ENCODE peak calls at places on chromosome 16, in nine cellular contexts. C is transverse colon, F is K562, P is GM23338, W is fibroblast of lung, Z is left lung, V is tibial artery, Q is right lobe of liver, X is hepatocyte. B is an unnamed sample. For H3K27me3, the result is how much of the 10 kb centered on the place peaks cover.

GRCh38 chr16:3983081-3983520 is 102.6 kb upstream of the CREBBP start:
- DNase-seq in C (peak), F (peak), P (peak), W (peak), Z (no peak), V (peak), Q (peak), X (peak), B (peak)

GRCh38 chr16:630815-631405 is at the start of gene WFIKKN1:
- DNase-seq in C (no peak), F (peak), P (peak), W (no peak), Z (peak), V (no peak), Q (peak), X (no peak), B (peak)

GRCh38 chr16:75003931-75004330 is 5.1 kb downstream of the ZNRF1 start:
- DNase-seq in C (no peak), F (no peak), P (no peak), W (no peak), Z (no peak), V (no peak), Q (no peak), X (no peak), B (no peak)

GRCh38 chr16:67882374-67883145 is 2.1 kb upstream of the NRN1L start:
- DNase-seq in C (no peak), F (no peak), P (no peak), W (peak), Z (no peak), V (no peak), Q (peak), X (no peak), B (no peak)

GRCh38 chr16:18933501-18933900 is 7.3 kb upstream of the SMG1 start:
- DNase-seq in C (no peak), F (no peak), P (no peak), W (no peak), Z (no peak), V (no peak), Q (no peak), X (no peak), B (peak)

GRCh38 chr16:1105888-1106620 is 10.0 kb upstream of the C1QTNF8 start:
- DNase-seq in C (peak), F (peak), P (peak), W (peak), Z (no peak), V (peak), Q (peak), X (peak), B (peak)

GRCh38 chr16:50300942-50301625 is 34.7 kb downstream of the ADCY7 start:
- DNase-seq in C (no peak), F (no peak), P (no peak), W (peak), Z (peak), V (peak), Q (peak), X (no peak), B (no peak)

GRCh38 chr16:69606985-69607384 is 41.2 kb downstream of the NFAT5 start:
- DNase-seq in C (no peak), F (no peak), P (no peak), W (no peak), Z (no peak), V (no peak), Q (no peak), X (no peak), B (no peak)

GRCh38 chr16:14640538-14640937 is 7.8 kb downstream of the BFAR start:
- DNase-seq in C (peak), F (no peak), P (no peak), W (no peak), Z (no peak), V (no peak), Q (no peak), X (no peak), B (no peak)

GRCh38 chr16:68444058-68444657 is 4.2 kb downstream of the SMPD3 start:
- DNase-seq in C (peak), F (peak), P (peak), W (peak), Z (no peak), V (no peak), Q (no peak), X (peak), B (peak)

GRCh38 chr16:30741461-30741914 is 6.7 kb upstream of the PHKG2 start:
- DNase-seq in C (peak), F (no peak), P (peak), W (peak), Z (no peak), V (peak), Q (peak), X (peak), B (peak)

GRCh38 chr16:57766714-57767348 is 31.3 kb downstream of the KATNB1 start:
- DNase-seq in C (no peak), F (no peak), P (no peak), W (no peak), Z (peak), V (no peak), Q (no peak), X (no peak), B (no peak)

GRCh38 chr16:79997257-79997656 is 396.7 kb upstream of the MAF start:
- DNase-seq in C (no peak), F (peak), P (peak), W (peak), Z (no peak), V (no peak), Q (no peak), X (no peak), B (peak)

GRCh38 chr16:14641877-14642276 is 9.1 kb downstream of the BFAR start:
- DNase-seq in C (no peak), F (peak), P (peak), W (no peak), Z (no peak), V (no peak), Q (no peak), X (no peak), B (peak)

GRCh38 chr16:20216818-20217217 is 110.5 kb downstream of the GP2 start:
- DNase-seq in C (no peak), F (no peak), P (peak), W (no peak), Z (no peak), V (no peak), Q (no peak), X (no peak), B (no peak)

GRCh38 chr16:85413713-85414663 is 199.1 kb upstream of the GSE1 start:
- DNase-seq in C (no peak), F (no peak), P (no peak), W (no peak), Z (peak), V (no peak), Q (no peak), X (no peak), B (no peak)

GRCh38 chr16:21218135-21218534 is 6.8 kb upstream of the ZP2 start:
- DNase-seq in C (no peak), F (no peak), P (no peak), W (peak), Z (no peak), V (no peak), Q (no peak), X (no peak), B (no peak)

GRCh38 chr16:11128211-11129123 is 127.5 kb downstream of the SOCS1 start:
- DNase-seq in C (no peak), F (peak), P (no peak), W (peak), Z (no peak), V (peak), Q (peak), X (peak), B (no peak)

GRCh38 chr16:48829361-48829760 is 219.4 kb upstream of the N4BP1 start:
- DNase-seq in C (no peak), F (no peak), P (no peak), W (no peak), Z (no peak), V (no peak), Q (no peak), X (no peak), B (peak)

GRCh38 chr16:68724797-68725196 is 12.3 kb upstream of the CDH1 start:
- DNase-seq in C (peak), F (peak), P (no peak), W (no peak), Z (no peak), V (no peak), Q (no peak), X (peak), B (no peak)

GRCh38 chr16:85334718-85335583 is 222.7 kb upstream of the CIBAR2 start:
- DNase-seq in C (peak), F (peak), P (peak), W (no peak), Z (peak), V (no peak), Q (peak), X (peak), B (peak)

GRCh38 chr16:4532238-4532637 is 6.3 kb downstream of the CDIP1 start:
- DNase-seq in C (no peak), F (no peak), P (no peak), W (no peak), Z (no peak), V (no peak), Q (no peak), X (no peak), B (no peak)

GRCh38 chr16:89599451-89599858 is 14.0 kb upstream of the DPEP1 start:
- DNase-seq in C (peak), F (peak), P (peak), W (no peak), Z (peak), V (no peak), Q (no peak), X (peak), B (peak)

GRCh38 chr16:10500582-10500981 is 79.8 kb downstream of the EMP2 start:
- DNase-seq in C (no peak), F (no peak), P (no peak), W (no peak), Z (no peak), V (no peak), Q (no peak), X (no peak), B (no peak)

GRCh38 chr16:19105891-19106624 is 7.7 kb upstream of the ITPRIPL2 start:
- DNase-seq in C (no peak), F (no peak), P (peak), W (peak), Z (no peak), V (peak), Q (no peak), X (no peak), B (no peak)

GRCh38 chr16:24986512-24987303 is 28.5 kb downstream of the ARHGAP17 start:
- DNase-seq in C (no peak), F (peak), P (no peak), W (peak), Z (no peak), V (no peak), Q (no peak), X (peak), B (no peak)

GRCh38 chr16:4962716-4963115 is 4.6 kb downstream of the SEC14L5 start:
- DNase-seq in C (no peak), F (no peak), P (no peak), W (no peak), Z (no peak), V (no peak), Q (no peak), X (no peak), B (no peak)

GRCh38 chr16:84652565-84652964 is 4.3 kb downstream of the KLHL36 start:
- DNase-seq in C (no peak), F (no peak), P (no peak), W (no peak), Z (no peak), V (no peak), Q (no peak), X (no peak), B (no peak)

GRCh38 chr16:7227193-7227825 is 105.3 kb upstream of the RBFOX1 start:
- DNase-seq in C (no peak), F (no peak), P (peak), W (no peak), Z (no peak), V (no peak), Q (no peak), X (peak), B (peak)

GRCh38 chr16:50198802-50199410 is 45.8 kb downstream of the TENT4B start:
- DNase-seq in C (no peak), F (no peak), P (no peak), W (no peak), Z (no peak), V (no peak), Q (no peak), X (no peak), B (no peak)

GRCh38 chr16:89860747-89861304 is 12.6 kb upstream of the TCF25 start:
- DNase-seq in C (peak), F (peak), P (peak), W (peak), Z (peak), V (peak), Q (peak), X (peak), B (peak)

GRCh38 chr16:1899641-1900451 is 18.4 kb downstream of the HS3ST6 start:
- DNase-seq in C (peak), F (no peak), P (no peak), W (no peak), Z (peak), V (no peak), Q (no peak), X (peak), B (no peak)

GRCh38 chr16:66175058-66175457 is 191.4 kb upstream of the CDH5 start:
- DNase-seq in C (no peak), F (no peak), P (no peak), W (no peak), Z (no peak), V (no peak), Q (no peak), X (no peak), B (peak)

GRCh38 chr16:68995011-68995504 is 110.4 kb upstream of the HAS3 start:
- DNase-seq in C (no peak), F (no peak), P (peak), W (peak), Z (no peak), V (no peak), Q (no peak), X (peak), B (peak)

GRCh38 chr16:75420987-75421819 is 12.1 kb downstream of the CFDP1 start:
- DNase-seq in C (peak), F (peak), P (peak), W (peak), Z (peak), V (peak), Q (peak), X (peak), B (peak)

DNA sequence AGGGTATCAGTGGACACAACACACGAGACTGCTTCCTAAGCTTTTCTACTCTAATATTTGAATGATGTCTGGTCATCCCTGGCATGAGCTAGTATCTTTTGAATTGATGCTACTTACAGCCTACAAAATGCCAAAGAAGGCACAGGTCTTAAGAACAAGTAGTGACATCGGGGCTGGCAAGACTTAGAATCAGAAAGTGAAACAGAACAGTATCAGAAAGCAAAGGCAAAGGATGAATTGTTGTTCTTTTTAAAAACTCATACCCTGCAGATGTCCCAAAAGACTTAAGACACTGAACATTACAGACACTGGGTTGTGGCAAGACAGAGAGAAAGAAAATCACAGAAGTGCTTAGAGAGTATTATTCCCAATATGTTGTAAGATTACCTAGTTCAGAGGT is 12.7 kb downstream of the ZNF19 start:
- DNase-seq in C (no peak), F (no peak), P (no peak), W (no peak), Z (no peak), V (no peak), Q (no peak), X (no peak), B (no peak)
- H3K27ac ChIP-seq in C (no peak), F (no peak), P (no peak), W (no peak), Z (no peak), V (no peak), Q (no peak), X (no peak), B (no peak)

DNA sequence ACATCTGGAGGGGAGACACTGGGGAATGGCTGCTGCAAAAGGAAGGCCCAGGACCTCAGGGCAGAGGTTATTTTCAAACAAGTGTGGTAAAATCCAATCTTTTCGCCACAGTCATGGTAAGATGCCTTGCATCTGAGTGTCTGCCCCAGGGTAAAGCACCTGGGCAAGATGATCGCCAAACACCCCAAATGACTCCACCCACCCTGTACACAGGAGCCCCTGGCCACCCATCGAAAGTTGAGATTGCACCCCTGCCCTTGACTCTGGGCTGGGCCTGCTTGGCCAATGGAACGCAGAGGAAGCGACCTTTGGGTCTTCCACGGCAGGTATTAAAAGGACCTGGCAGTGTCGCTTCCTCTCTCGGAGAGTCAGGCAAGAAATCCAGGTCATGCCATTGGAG is 88.8 kb downstream of the C16orf95 start:
- DNase-seq in C (no peak), F (no peak), P (no peak), W (no peak), Z (no peak), V (no peak), Q (no peak), X (no peak), B (no peak)
- H3K27me3 ChIP-seq in C (under half), F (under half), P (under half), W (under half), Z (under half), V (under half), Q (under half), X (under half), B (under half)

DNA sequence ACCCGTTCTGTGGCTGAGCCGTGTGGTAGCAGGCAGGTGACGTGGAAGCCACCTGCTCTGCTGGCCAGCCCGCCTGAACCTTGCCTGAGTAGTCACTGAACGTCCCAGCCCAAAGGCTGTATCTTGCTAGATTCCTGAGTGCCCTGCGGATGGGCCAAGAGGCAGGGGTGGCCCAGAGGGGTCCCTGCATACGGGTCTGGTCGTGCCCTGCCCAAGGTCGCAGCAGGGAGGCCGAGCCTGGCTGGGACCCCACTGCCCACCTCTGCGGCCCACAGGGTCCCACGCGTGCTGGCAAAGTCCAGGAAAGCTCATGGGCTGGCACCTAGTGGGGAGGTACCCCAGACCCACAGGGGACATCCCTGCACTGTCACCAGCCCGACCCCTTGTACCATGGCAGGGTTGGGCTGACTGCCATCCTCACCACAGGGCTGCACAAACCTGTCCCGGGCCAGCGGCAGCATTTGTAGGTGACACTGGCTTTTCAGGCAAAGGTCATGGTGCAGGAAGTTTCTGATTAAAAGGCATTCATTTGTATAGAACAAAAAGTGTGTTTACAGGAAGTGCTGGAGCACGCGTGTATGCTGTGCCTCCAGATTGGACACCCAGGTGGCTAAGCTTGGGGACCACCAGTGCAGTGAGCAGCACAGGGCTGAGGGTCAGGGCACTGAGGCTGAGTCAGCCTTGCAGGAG is 45.1 kb upstream of the ZC3H18 start:
- DNase-seq in C (no peak), F (no peak), P (no peak), W (no peak), Z (peak), V (no peak), Q (no peak), X (no peak), B (no peak)
- H3K27ac ChIP-seq in C (no peak), F (no peak), P (no peak), W (no peak), Z (no peak), V (no peak), Q (no peak), X (peak), B (no peak)

DNA sequence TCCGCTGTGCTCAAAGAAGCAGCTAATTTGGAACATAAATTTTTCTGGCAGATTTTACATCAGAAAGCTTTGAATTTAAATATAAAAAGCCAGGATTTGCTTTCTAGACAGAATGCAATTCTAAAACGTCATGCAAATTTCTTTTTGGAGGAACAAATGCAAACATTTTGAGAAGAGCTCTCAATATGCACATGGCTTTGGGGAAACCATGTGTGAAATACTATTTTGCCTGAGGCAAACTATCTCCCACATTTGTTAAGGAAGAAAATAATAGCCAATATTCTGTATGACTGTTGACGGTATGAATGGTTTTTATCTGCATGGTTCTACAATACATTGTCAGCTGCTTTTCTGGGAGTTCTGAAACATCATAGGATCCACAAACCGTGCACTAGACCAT is 320.0 kb upstream of the PSMD7 start:
- DNase-seq in C (no peak), F (no peak), P (no peak), W (no peak), Z (no peak), V (no peak), Q (no peak), X (no peak), B (no peak)
- H3K27me3 ChIP-seq in C (under half), F (under half), P (under half), W (under half), Z (under half), V (under half), Q (under half), X (under half), B (under half)

GRCh38 chr16:2975161-2975795 is 5.0 kb downstream of the PKMYT1 start:
- DNase-seq in C (no peak), F (no peak), P (no peak), W (no peak), Z (no peak), V (no peak), Q (no peak), X (no peak), B (no peak)

GRCh38 chr16:2973081-2973480 is 3.9 kb downstream of the PAQR4 start:
- DNase-seq in C (no peak), F (no peak), P (no peak), W (no peak), Z (no peak), V (no peak), Q (no peak), X (no peak), B (no peak)

GRCh38 chr16:2974319-2975056 is 5.3 kb downstream of the PAQR4 start:
- DNase-seq in C (no peak), F (no peak), P (no peak), W (no peak), Z (no peak), V (no peak), Q (no peak), X (no peak), B (no peak)

GRCh38 chr16:2971985-2972784 is 3.0 kb downstream of the PAQR4 start:
- DNase-seq in C (no peak), F (no peak), P (no peak), W (no peak), Z (no peak), V (no peak), Q (no peak), X (no peak), B (no peak)

DNA sequence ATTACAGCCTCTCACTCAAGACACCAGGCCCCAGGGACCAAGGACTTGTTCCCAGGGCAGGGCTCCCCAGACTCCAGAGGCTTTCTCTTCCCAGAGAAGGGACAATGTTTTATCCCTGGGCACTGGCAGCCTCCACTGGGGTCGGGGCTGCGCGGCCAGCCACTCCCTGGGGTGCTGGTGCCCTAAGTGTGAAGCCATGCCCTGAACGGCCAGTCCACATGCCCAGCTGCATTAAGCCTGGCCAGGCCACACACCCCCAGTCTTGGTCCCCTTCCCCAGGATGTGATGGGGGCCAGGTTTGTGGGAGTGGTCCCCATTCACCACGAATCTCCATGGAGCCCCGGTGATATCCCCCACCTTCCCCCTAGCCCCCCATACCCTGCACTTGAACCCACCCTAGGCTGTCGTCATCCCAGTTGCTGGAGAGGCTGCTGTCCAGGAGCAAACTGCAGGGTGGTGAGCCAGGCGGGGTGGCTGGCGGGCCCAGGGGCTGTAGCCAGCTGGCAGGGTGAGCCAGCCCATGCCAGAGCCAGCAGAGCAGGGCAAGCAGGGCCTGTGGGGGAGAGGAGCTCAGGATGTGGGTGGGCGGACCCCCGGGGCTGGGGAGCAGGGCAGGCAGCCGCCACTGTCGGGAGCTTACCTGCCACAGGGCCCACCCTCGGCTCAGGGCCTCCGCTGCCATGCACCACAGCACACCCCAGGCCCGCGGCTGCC is 4.6 kb downstream of the PAQR4 start:
- DNase-seq in C (no peak), F (no peak), P (no peak), W (no peak), Z (no peak), V (no peak), Q (no peak), X (no peak), B (no peak)
- H3K27ac ChIP-seq in C (no peak), F (peak), P (no peak), W (no peak), Z (no peak), V (no peak), Q (no peak), X (no peak), B (no peak)

B was measured in endodermal cell.